ENCODE peak calls at places on chromosomes 11 and 22, in eight cellular contexts. One of them, this sample, is unnamed.

GRCh38 chr11:115645631-115646271 is 141.5 kb upstream of the CADM1 start:
- DNase-seq in H1: peak; percentile 94
- DNase-seq in HCT116: no peak
- DNase-seq in endothelial cell of umbilical vein: no peak
- DNase-seq in HepG2: no peak
- DNase-seq in spleen: no peak
- DNase-seq in prostate gland: no peak
- DNase-seq in GM12878: no peak
- DNase-seq in this sample: no peak

GRCh38 chr11:73287400-73288101 is 15.4 kb downstream of the P2RY6 start:
- DNase-seq in prostate gland: no peak
- DNase-seq in spleen: peak; percentile 76
- DNase-seq in HCT116: no peak
- DNase-seq in endothelial cell of umbilical vein: no peak
- DNase-seq in GM12878: no peak
- DNase-seq in H1: no peak
- DNase-seq in HepG2: no peak
- DNase-seq in this sample: no peak

GRCh38 chr11:69563946-69564780 is 76.8 kb upstream of the CCND1 start:
- DNase-seq in HCT116: no peak
- DNase-seq in GM12878: no peak
- DNase-seq in endothelial cell of umbilical vein: no peak
- DNase-seq in H1: no peak
- DNase-seq in HepG2: peak; percentile 22
- DNase-seq in prostate gland: no peak
- DNase-seq in spleen: no peak
- DNase-seq in this sample: no peak

GRCh38 chr11:75721852-75722668 is 4.4 kb downstream of the MOGAT2 start:
- DNase-seq in spleen: no peak
- DNase-seq in endothelial cell of umbilical vein: no peak
- DNase-seq in GM12878: no peak
- DNase-seq in H1: no peak
- DNase-seq in HepG2: peak; percentile 42
- DNase-seq in prostate gland: no peak
- DNase-seq in HCT116: no peak
- DNase-seq in this sample: no peak

GRCh38 chr11:34208266-34209135 is 103.1 kb downstream of the NAT10 start:
- DNase-seq in prostate gland: no peak
- DNase-seq in HepG2: peak; percentile 43
- DNase-seq in endothelial cell of umbilical vein: no peak
- DNase-seq in H1: no peak
- DNase-seq in spleen: no peak
- DNase-seq in GM12878: no peak
- DNase-seq in HCT116: no peak
- DNase-seq in this sample: no peak

GRCh38 chr11:26950260-26950719 is 43.6 kb upstream of the FIBIN start:
- DNase-seq in H1: no peak
- DNase-seq in prostate gland: no peak
- DNase-seq in HepG2: no peak
- DNase-seq in endothelial cell of umbilical vein: no peak
- DNase-seq in GM12878: no peak
- DNase-seq in HCT116: no peak
- DNase-seq in spleen: no peak
- DNase-seq in this sample: no peak

GRCh38 chr11:69307871-69308381 is 14.0 kb downstream of the MYEOV start:
- DNase-seq in spleen: no peak
- DNase-seq in HCT116: no peak
- DNase-seq in HepG2: no peak
- DNase-seq in endothelial cell of umbilical vein: no peak
- DNase-seq in H1: no peak
- DNase-seq in prostate gland: no peak
- DNase-seq in GM12878: no peak
- DNase-seq in this sample: no peak

GRCh38 chr22:50723991-50724390 is 14.0 kb upstream of the ACR start:
- DNase-seq in prostate gland: no peak
- DNase-seq in HepG2: no peak
- DNase-seq in spleen: no peak
- DNase-seq in GM12878: no peak
- DNase-seq in endothelial cell of umbilical vein: no peak
- DNase-seq in H1: no peak
- DNase-seq in HCT116: no peak
- DNase-seq in this sample: no peak

GRCh38 chr11:47047972-47048371 is 111.4 kb downstream of the CSTPP1 start:
- DNase-seq in GM12878: no peak
- DNase-seq in spleen: no peak
- DNase-seq in prostate gland: no peak
- DNase-seq in HCT116: no peak
- DNase-seq in HepG2: no peak
- DNase-seq in endothelial cell of umbilical vein: no peak
- DNase-seq in H1: no peak
- DNase-seq in this sample: no peak

GRCh38 chr11:119056397-119056999 is 507 bp downstream of the HYOU1 start:
- DNase-seq in prostate gland: no peak
- DNase-seq in GM12878: no peak
- DNase-seq in HepG2: no peak
- DNase-seq in spleen: no peak
- DNase-seq in endothelial cell of umbilical vein: no peak
- DNase-seq in HCT116: no peak
- DNase-seq in H1: peak; percentile 84
- DNase-seq in this sample: no peak

DNA sequence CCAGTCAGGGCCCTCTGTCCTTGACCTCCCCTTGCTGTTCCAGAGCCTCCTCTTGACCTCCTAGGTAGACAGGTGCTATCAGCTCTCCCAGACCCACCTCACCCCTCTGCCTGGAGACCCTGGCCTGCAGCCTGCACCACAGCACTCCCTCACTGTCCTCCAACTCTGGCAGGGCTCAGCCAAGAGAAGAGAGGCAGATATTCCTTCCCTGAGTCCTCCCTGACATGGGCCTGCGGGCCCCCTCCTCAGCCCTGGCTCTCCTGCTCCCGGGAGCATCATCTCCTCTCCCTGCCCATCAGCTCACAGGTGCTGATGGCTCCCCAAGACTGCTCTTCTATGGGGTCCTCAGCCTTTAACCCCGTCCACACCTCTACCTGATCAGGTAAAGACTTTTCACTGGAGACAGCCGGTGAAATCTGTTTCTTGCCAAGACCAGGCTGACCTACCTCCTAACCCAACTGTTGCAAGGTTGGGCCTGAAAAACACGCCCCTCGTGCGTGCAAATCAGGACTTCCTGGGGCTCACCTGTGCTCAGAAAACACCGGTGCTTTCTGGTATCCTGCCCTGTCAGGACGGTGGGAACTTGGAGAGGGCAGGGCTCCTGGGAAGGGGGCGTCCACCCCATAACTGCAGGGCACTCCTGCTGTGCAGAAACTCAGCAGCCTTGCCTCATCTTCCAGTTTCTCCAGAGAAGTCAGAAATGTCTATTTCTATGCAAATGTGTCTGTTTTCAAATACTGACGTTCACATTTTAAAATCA is 160.7 kb downstream of the SHANK2 start:
- DNase-seq in HCT116: no peak
- DNase-seq in HepG2: no peak
- DNase-seq in spleen: no peak
- DNase-seq in GM12878: no peak
- DNase-seq in H1: no peak
- DNase-seq in endothelial cell of umbilical vein: no peak
- DNase-seq in prostate gland: no peak
- DNase-seq in this sample: no peak
- H3K9me3 ChIP-seq in HCT116: no peaks in the 10 kb centered on the region
- H3K9me3 ChIP-seq in HepG2: no peaks in the 10 kb centered on the region
- H3K9me3 ChIP-seq in spleen: no peaks in the 10 kb centered on the region
- H3K9me3 ChIP-seq in GM12878: no peaks in the 10 kb centered on the region
- H3K9me3 ChIP-seq in H1: no peaks in the 10 kb centered on the region
- H3K9me3 ChIP-seq in endothelial cell of umbilical vein: peaks cover 2% of the 10 kb centered on the region
- H3K9me3 ChIP-seq in prostate gland: no peaks in the 10 kb centered on the region
- H3K9me3 ChIP-seq in this sample: no peaks in the 10 kb centered on the region

GRCh38 chr22:36300396-36301212 is 47.7 kb downstream of the APOL1 start:
- DNase-seq in GM12878: no peak
- DNase-seq in spleen: no peak
- DNase-seq in prostate gland: no peak
- DNase-seq in H1: no peak
- DNase-seq in HepG2: no peak
- DNase-seq in endothelial cell of umbilical vein: no peak
- DNase-seq in HCT116: no peak
- DNase-seq in this sample: no peak
- H3K27ac ChIP-seq in GM12878: no peak overlapping the region
- H3K27ac ChIP-seq in spleen: peak overlapping the region; percentile 23
- H3K27ac ChIP-seq in prostate gland: peak overlapping the region; percentile 63
- H3K27ac ChIP-seq in H1: no peak overlapping the region
- H3K27ac ChIP-seq in HepG2: no peak overlapping the region
- H3K27ac ChIP-seq in endothelial cell of umbilical vein: no peak overlapping the region
- H3K27ac ChIP-seq in HCT116: no peak overlapping the region
- H3K27ac ChIP-seq in this sample: no peak overlapping the region

GRCh38 chr11:3121931-3122774 is 43.0 kb downstream of the OSBPL5 start:
- DNase-seq in endothelial cell of umbilical vein: no peak
- DNase-seq in HepG2: no peak
- DNase-seq in spleen: peak; percentile 71
- DNase-seq in H1: no peak
- DNase-seq in prostate gland: no peak
- DNase-seq in HCT116: no peak
- DNase-seq in GM12878: no peak
- DNase-seq in this sample: no peak

GRCh38 chr11:3122775-3123201 is 42.3 kb downstream of the OSBPL5 start:
- DNase-seq in endothelial cell of umbilical vein: no peak
- DNase-seq in H1: no peak
- DNase-seq in prostate gland: no peak
- DNase-seq in spleen: peak; percentile 68
- DNase-seq in HCT116: no peak
- DNase-seq in HepG2: no peak
- DNase-seq in GM12878: no peak
- DNase-seq in this sample: no peak

GRCh38 chr11:3124821-3125220 is 40.3 kb downstream of the OSBPL5 start:
- DNase-seq in HCT116: no peak
- DNase-seq in endothelial cell of umbilical vein: no peak
- DNase-seq in prostate gland: no peak
- DNase-seq in spleen: peak; percentile 63
- DNase-seq in H1: no peak
- DNase-seq in GM12878: no peak
- DNase-seq in HepG2: no peak
- DNase-seq in this sample: no peak

GRCh38 chr11:3123316-3123715 is 41.8 kb downstream of the OSBPL5 start:
- DNase-seq in HepG2: no peak
- DNase-seq in prostate gland: peak; percentile 74
- DNase-seq in H1: no peak
- DNase-seq in GM12878: no peak
- DNase-seq in spleen: peak; percentile 72
- DNase-seq in HCT116: no peak
- DNase-seq in endothelial cell of umbilical vein: no peak
- DNase-seq in this sample: peak; percentile 16

DNA sequence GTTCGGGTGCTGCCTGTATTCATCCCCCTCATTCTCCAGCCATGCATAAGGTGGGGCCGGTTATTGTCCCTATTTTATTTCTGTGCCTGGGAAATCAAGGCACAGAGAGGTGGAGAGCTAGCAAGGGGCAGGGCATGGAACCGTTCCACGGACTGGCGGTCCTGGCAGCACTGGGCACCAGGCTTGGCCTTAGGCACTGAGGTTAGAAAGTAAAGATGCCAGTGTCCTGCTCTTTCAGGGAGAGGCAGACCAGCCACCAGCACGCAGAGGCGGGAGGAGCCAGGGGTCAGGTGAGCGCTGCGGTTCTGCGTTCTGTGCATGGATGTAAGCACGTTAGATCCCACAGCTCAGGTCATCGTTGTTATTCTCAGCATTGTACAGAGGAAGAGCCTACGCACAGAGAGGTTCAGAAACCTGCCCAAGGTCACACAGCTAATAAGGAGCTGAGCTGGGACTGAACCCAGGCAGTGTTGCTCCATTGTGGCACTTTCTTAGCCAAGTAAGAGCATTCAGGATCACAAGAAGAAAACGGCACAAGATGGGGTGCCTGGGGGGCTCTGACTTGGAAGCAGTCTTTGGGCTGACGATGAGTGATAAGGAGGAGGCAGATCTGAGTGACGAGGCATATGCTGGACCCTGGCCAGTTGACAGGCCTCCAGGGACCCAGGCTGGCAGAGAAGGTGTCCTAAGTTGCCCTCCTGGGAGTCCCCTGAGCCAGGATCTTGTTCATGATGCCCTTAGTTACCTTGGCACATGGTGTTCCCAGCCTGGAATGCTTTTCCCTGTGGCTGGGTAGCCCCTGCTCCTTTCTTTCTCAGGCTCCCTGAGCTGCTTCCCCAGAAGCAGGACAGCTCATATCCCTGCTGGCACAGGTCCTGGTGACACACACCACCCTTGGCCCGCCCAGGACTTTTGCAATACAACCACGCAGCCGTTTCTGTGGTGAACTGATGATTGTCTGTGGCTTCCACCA is 41.1 kb downstream of the OSBPL5 start:
- DNase-seq in HepG2: no peak
- DNase-seq in HCT116: peak; percentile 34
- DNase-seq in prostate gland: peak; percentile 83
- DNase-seq in GM12878: no peak
- DNase-seq in spleen: peak; percentile 71
- DNase-seq in endothelial cell of umbilical vein: peak; percentile 83
- DNase-seq in H1: no peak
- DNase-seq in this sample: no peak
- TF ChIP-seq POLR2AphosphoS5 in HepG2: no peak
- TF ChIP-seq POLR2AphosphoS5 in HCT116: no peak
- TF ChIP-seq POLR2AphosphoS5 in prostate gland: peak; percentile 80
- TF ChIP-seq POLR2AphosphoS5 in GM12878: no peak
- TF ChIP-seq POLR2AphosphoS5 in spleen: peak; percentile 38
- TF ChIP-seq POLR2AphosphoS5 in endothelial cell of umbilical vein: peak; percentile 49
- TF ChIP-seq POLR2AphosphoS5 in H1: no peak
- TF ChIP-seq POLR2AphosphoS5 in this sample: no peak

GRCh38 chr22:48631288-48631687 is 1196.4 kb downstream of the BRD1 start:
- DNase-seq in GM12878: no peak
- DNase-seq in spleen: no peak
- DNase-seq in prostate gland: no peak
- DNase-seq in HepG2: no peak
- DNase-seq in endothelial cell of umbilical vein: no peak
- DNase-seq in HCT116: no peak
- DNase-seq in H1: no peak
- DNase-seq in this sample: no peak

GRCh38 chr22:48628891-48629559 is 1198.6 kb downstream of the BRD1 start:
- DNase-seq in endothelial cell of umbilical vein: no peak
- DNase-seq in spleen: no peak
- DNase-seq in GM12878: no peak
- DNase-seq in HepG2: no peak
- DNase-seq in HCT116: no peak
- DNase-seq in H1: peak; percentile 79
- DNase-seq in prostate gland: no peak
- DNase-seq in this sample: no peak

GRCh38 chr22:48630444-48630777 is 1197.3 kb downstream of the BRD1 start:
- DNase-seq in GM12878: no peak
- DNase-seq in prostate gland: no peak
- DNase-seq in spleen: no peak
- DNase-seq in H1: no peak
- DNase-seq in HCT116: no peak
- DNase-seq in endothelial cell of umbilical vein: no peak
- DNase-seq in HepG2: no peak
- DNase-seq in this sample: no peak

GRCh38 chr22:48630848-48631247 is 1196.8 kb downstream of the BRD1 start:
- DNase-seq in prostate gland: no peak
- DNase-seq in endothelial cell of umbilical vein: no peak
- DNase-seq in H1: no peak
- DNase-seq in HepG2: no peak
- DNase-seq in HCT116: no peak
- DNase-seq in GM12878: no peak
- DNase-seq in spleen: no peak
- DNase-seq in this sample: no peak

GRCh38 chr22:48629631-48630443 is 1197.8 kb downstream of the BRD1 start:
- DNase-seq in endothelial cell of umbilical vein: no peak
- DNase-seq in H1: no peak
- DNase-seq in spleen: no peak
- DNase-seq in prostate gland: no peak
- DNase-seq in HCT116: no peak
- DNase-seq in GM12878: no peak
- DNase-seq in HepG2: no peak
- DNase-seq in this sample: no peak
- H3K9me3 ChIP-seq in endothelial cell of umbilical vein: peaks cover 8% of the 10 kb centered on the region
- H3K9me3 ChIP-seq in H1: no peaks in the 10 kb centered on the region
- H3K9me3 ChIP-seq in spleen: no peaks in the 10 kb centered on the region
- H3K9me3 ChIP-seq in prostate gland: no peaks in the 10 kb centered on the region
- H3K9me3 ChIP-seq in HCT116: no peaks in the 10 kb centered on the region
- H3K9me3 ChIP-seq in GM12878: no peaks in the 10 kb centered on the region
- H3K9me3 ChIP-seq in HepG2: no peaks in the 10 kb centered on the region
- H3K9me3 ChIP-seq in this sample: no peaks in the 10 kb centered on the region

This sample was measured in SK-N-MC.